ENCODE peak calls at places on chromosomes 2 and 18, in six cellular contexts. E, F, N, C, G and Y are unnamed samples.

GRCh38 chr2:47227532-47228166 is 72.5 kb upstream of the STPG4 start:
- DNase-seq in E (no peak), F (no peak), N (no peak), C (no peak), G (no peak), Y (no peak)

GRCh38 chr2:234989183-234989701 is 37.4 kb downstream of the SH3BP4 start:
- DNase-seq in E (no peak), F (peak; percentile 57), N (no peak), C (no peak), G (no peak), Y (peak; percentile 75)

GRCh38 chr2:63408530-63408929 is 179.7 kb downstream of the WDPCP start:
- DNase-seq in E (no peak), F (peak; percentile 52), N (no peak), C (no peak), G (no peak), Y (no peak)

GRCh38 chr2:138137949-138138348 is 173.7 kb downstream of the HNMT start:
- DNase-seq in E (no peak), F (peak; percentile 18), N (no peak), C (no peak), G (no peak), Y (no peak)

GRCh38 chr2:219661955-219662395 is 34.5 kb downstream of the SLC4A3 start:
- DNase-seq in E (no peak), F (peak; percentile 88), N (peak; percentile 28), C (no peak), G (no peak), Y (no peak)

GRCh38 chr18:50356036-50356945 is 18.6 kb upstream of the SKA1 start:
- DNase-seq in E (no peak), F (peak; percentile 61), N (peak; percentile 46), C (peak; percentile 35), G (peak; percentile 39), Y (no peak)

GRCh38 chr18:34729264-34729663 is 19.2 kb downstream of the DTNA start:
- DNase-seq in E (peak; percentile 75), F (peak; percentile 65), N (peak; percentile 55), C (peak; percentile 8), G (no peak), Y (no peak)

GRCh38 chr18:65750421-65751144 is at the start of gene CDH7:
- DNase-seq in E (peak; percentile 6), F (peak; percentile 30), N (no peak), C (no peak), G (no peak), Y (peak; percentile 5)

GRCh38 chr18:9366126-9366714 is 31.6 kb downstream of the TWSG1 start:
- DNase-seq in E (no peak), F (peak; percentile 89), N (peak; percentile 60), C (no peak), G (no peak), Y (no peak)

GRCh38 chr18:59957957-59958356 is 58.2 kb downstream of the PMAIP1 start:
- DNase-seq in E (peak; percentile 28), F (peak; percentile 68), N (peak; percentile 46), C (no peak), G (no peak), Y (peak; percentile 48)

GRCh38 chr2:211035548-211036185 is 479.3 kb downstream of the CPS1 start:
- DNase-seq in E (peak; percentile 7), F (peak; percentile 49), N (peak; percentile 32), C (peak; percentile 2), G (no peak), Y (no peak)

GRCh38 chr18:36358141-36358540 is 60.6 kb downstream of the FHOD3 start:
- DNase-seq in E (no peak), F (no peak), N (no peak), C (no peak), G (no peak), Y (no peak)

GRCh38 chr2:103898561-103898960 is 955.4 kb upstream of the POU3F3 start:
- DNase-seq in E (no peak), F (no peak), N (no peak), C (no peak), G (no peak), Y (no peak)

GRCh38 chr2:143489135-143489534 is 359.9 kb downstream of the ARHGAP15 start:
- DNase-seq in E (no peak), F (peak; percentile 26), N (peak; percentile 77), C (no peak), G (no peak), Y (no peak)

GRCh38 chr2:196204991-196205766 is 33.8 kb upstream of the STK17B start:
- DNase-seq in E (no peak), F (no peak), N (no peak), C (no peak), G (no peak), Y (no peak)

GRCh38 chr18:27769152-27769551 is 407.8 kb downstream of the CDH2 start:
- DNase-seq in E (no peak), F (peak; percentile 17), N (no peak), C (no peak), G (no peak), Y (no peak)

GRCh38 chr2:27191107-27191829 is 20.6 kb upstream of the ATRAID start:
- DNase-seq in E (peak; percentile 48), F (peak; percentile 62), N (peak; percentile 76), C (peak; percentile 54), G (no peak), Y (no peak)

GRCh38 chr2:20422679-20423271 is 24.1 kb upstream of the RHOB start:
- DNase-seq in E (peak; percentile 17), F (peak; percentile 46), N (peak; percentile 42), C (no peak), G (no peak), Y (no peak)

GRCh38 chr2:147364597-147364996 is 480.2 kb upstream of the ACVR2A start:
- DNase-seq in E (no peak), F (no peak), N (no peak), C (peak; percentile 4), G (no peak), Y (no peak)

GRCh38 chr18:67896471-67896870 is 380.0 kb upstream of the DSEL start:
- DNase-seq in E (no peak), F (no peak), N (no peak), C (no peak), G (no peak), Y (no peak)

GRCh38 chr2:219106251-219106650 is 45.5 kb upstream of the IHH start:
- DNase-seq in E (no peak), F (no peak), N (no peak), C (no peak), G (no peak), Y (no peak)

GRCh38 chr2:163733301-163733938 is 2.4 kb downstream of the FIGN start:
- DNase-seq in E (no peak), F (no peak), N (peak; percentile 67), C (no peak), G (no peak), Y (no peak)

GRCh38 chr18:36378194-36378593 is 80.7 kb downstream of the FHOD3 start:
- DNase-seq in E (no peak), F (no peak), N (peak; percentile 23), C (no peak), G (no peak), Y (no peak)

GRCh38 chr2:237324446-237325236 is 89.3 kb downstream of the COL6A3 start:
- DNase-seq in E (no peak), F (no peak), N (no peak), C (no peak), G (no peak), Y (no peak)

GRCh38 chr2:190697421-190697820 is 48.5 kb downstream of the NAB1 start:
- DNase-seq in E (no peak), F (no peak), N (no peak), C (no peak), G (no peak), Y (no peak)

GRCh38 chr2:174058022-174058421 is 92.8 kb upstream of the SP3 start:
- DNase-seq in E (no peak), F (no peak), N (no peak), C (no peak), G (no peak), Y (no peak)

GRCh38 chr2:48110497-48110896 is 204.2 kb upstream of the FBXO11 start:
- DNase-seq in E (no peak), F (peak; percentile 58), N (no peak), C (no peak), G (no peak), Y (no peak)

GRCh38 chr2:159832026-159832425 is 34.0 kb upstream of the CD302 start:
- DNase-seq in E (no peak), F (no peak), N (no peak), C (no peak), G (no peak), Y (no peak)

GRCh38 chr2:7671312-7671711 is 754.1 kb downstream of the RNF144A start:
- DNase-seq in E (no peak), F (no peak), N (peak; percentile 53), C (no peak), G (no peak), Y (peak; percentile 30)

GRCh38 chr2:212141499-212141898 is 397.1 kb downstream of the ERBB4 start:
- DNase-seq in E (no peak), F (no peak), N (no peak), C (no peak), G (no peak), Y (no peak)

GRCh38 chr2:119683717-119684443 is 4.9 kb downstream of the TMEM177 start:
- DNase-seq in E (no peak), F (no peak), N (no peak), C (no peak), G (no peak), Y (no peak)